ENCODE peak calls at places on chromosomes 5 and 9, in seven cellular contexts. H is Peyer's patch, F is NCI-H2081, Q is colonic mucosa, X is T-cell, S is immature natural killer cell, T is brain pericyte. C is an unnamed sample.

GRCh38 chr9:95762322-95762721 is 113.2 kb upstream of the ERCC6L2 start:
- DNase-seq in H (no peak), F (no peak), Q (no peak), X (no peak), S (peak), T (no peak), C (no peak)

GRCh38 chr5:177232358-177232757 is 71.2 kb downstream of the RAB24 start:
- DNase-seq in H (no peak), F (no peak), Q (no peak), X (no peak), S (no peak), T (no peak), C (no peak)

GRCh38 chr5:115703514-115703913 is 77.7 kb upstream of the TMED7 start:
- DNase-seq in H (no peak), F (no peak), Q (no peak), X (no peak), S (no peak), T (no peak), C (no peak)

GRCh38 chr5:149056611-149057165 is 6.2 kb downstream of the SH3TC2 start:
- DNase-seq in H (no peak), F (no peak), Q (no peak), X (no peak), S (no peak), T (no peak), C (no peak)

GRCh38 chr5:112563169-112563826 is 144.2 kb upstream of the EPB41L4A start:
- DNase-seq in H (no peak), F (no peak), Q (no peak), X (no peak), S (no peak), T (no peak), C (no peak)

GRCh38 chr5:160685695-160686094 is 166.3 kb downstream of the ATP10B start:
- DNase-seq in H (no peak), F (peak), Q (no peak), X (no peak), S (no peak), T (no peak), C (no peak)

GRCh38 chr5:157827429-157827828 is 31.5 kb downstream of the CLINT1 start:
- DNase-seq in H (no peak), F (no peak), Q (no peak), X (no peak), S (no peak), T (no peak), C (no peak)

GRCh38 chr9:136107953-136108647 is 10.6 kb downstream of the TMEM250 start:
- DNase-seq in H (peak), F (peak), Q (peak), X (no peak), S (no peak), T (no peak), C (no peak)

GRCh38 chr5:149857499-149857898 is 87.1 kb downstream of the PDE6A start:
- DNase-seq in H (peak), F (peak), Q (peak), X (no peak), S (no peak), T (peak), C (peak)

GRCh38 chr5:158039911-158040347 is 181.0 kb upstream of the CLINT1 start:
- DNase-seq in H (no peak), F (no peak), Q (no peak), X (no peak), S (no peak), T (no peak), C (no peak)

GRCh38 chr9:104841601-104842106 is 77.7 kb downstream of the NIPSNAP3B start:
- DNase-seq in H (no peak), F (no peak), Q (no peak), X (no peak), S (no peak), T (no peak), C (no peak)

GRCh38 chr5:145585443-145586148 is 249.5 kb downstream of the PRELID2 start:
- DNase-seq in H (no peak), F (no peak), Q (no peak), X (no peak), S (no peak), T (no peak), C (no peak)

C was measured in GF-D8.